ENCODE peak calls at places on chromosome 17, in seven cellular contexts. G is AG10803, C is cardiac fibroblast, T is Peyer's patch, W is adrenal gland, L is MM.1S, F is tibial artery. U is an unnamed sample.

GRCh38 chr17:56902350-56902749 is 11.5 kb downstream of the TRIM25 start:
- DNase-seq in G (peak; percentile 77), C (peak; percentile 53), T (no peak), W (no peak), L (no peak), F (no peak), U (no peak)

GRCh38 chr17:10316986-10317834 is 55.6 kb downstream of the MYH13 start:
- DNase-seq in G (peak; percentile 32), C (peak; percentile 79), T (peak; percentile 80), W (peak; percentile 73), L (peak; percentile 46), F (peak; percentile 79), U (peak; percentile 49)

GRCh38 chr17:66301418-66301863 is 972 bp upstream of the PRKCA start:
- DNase-seq in G (no peak), C (no peak), T (no peak), W (no peak), L (no peak), F (no peak), U (no peak)

GRCh38 chr17:73291260-73291801 is 20.5 kb downstream of the CDC42EP4 start:
- DNase-seq in G (peak; percentile 91), C (peak; percentile 84), T (peak; percentile 71), W (peak; percentile 86), L (peak; percentile 78), F (peak; percentile 86), U (no peak)

GRCh38 chr17:40443988-40444899 is 994 bp downstream of the IGFBP4 start:
- DNase-seq in G (no peak), C (peak; percentile 58), T (no peak), W (no peak), L (no peak), F (no peak), U (no peak)

GRCh38 chr17:2337811-2338657 is 733 bp downstream of the SGSM2 start:
- DNase-seq in G (peak; percentile 43), C (peak; percentile 66), T (peak; percentile 77), W (peak; percentile 84), L (peak; percentile 40), F (peak; percentile 61), U (peak; percentile 69)

GRCh38 chr17:68296217-68297140 is 5.2 kb downstream of the ARSG start:
- DNase-seq in G (no peak), C (no peak), T (peak; percentile 90), W (no peak), L (no peak), F (no peak), U (no peak)

GRCh38 chr17:10155334-10156081 is 42.9 kb downstream of the GAS7 start:
- DNase-seq in G (peak; percentile 65), C (peak; percentile 54), T (no peak), W (no peak), L (no peak), F (no peak), U (no peak)

GRCh38 chr17:62692721-62693431 is 65.4 kb downstream of the MRC2 start:
- DNase-seq in G (peak; percentile 30), C (peak; percentile 54), T (no peak), W (no peak), L (no peak), F (no peak), U (no peak)

GRCh38 chr17:40319651-40320550 is 10.9 kb downstream of the RARA start:
- DNase-seq in G (peak; percentile 38), C (no peak), T (peak; percentile 84), W (peak; percentile 61), L (peak; percentile 43), F (peak; percentile 62), U (no peak)

GRCh38 chr17:43858201-43858600 is 11.2 kb downstream of the CD300LG start:
- DNase-seq in G (no peak), C (no peak), T (peak; percentile 27), W (no peak), L (no peak), F (no peak), U (no peak)

GRCh38 chr17:43578699-43579569 is 32.8 kb upstream of the ETV4 start:
- DNase-seq in G (peak; percentile 78), C (peak; percentile 48), T (no peak), W (no peak), L (peak; percentile 35), F (no peak), U (no peak)

GRCh38 chr17:1764274-1764673 is 2.4 kb downstream of the SERPINF1 start:
- DNase-seq in G (peak; percentile 94), C (peak; percentile 96), T (peak; percentile 94), W (peak; percentile 45), L (peak; percentile 96), F (peak; percentile 87), U (no peak)

GRCh38 chr17:1762906-1763829 is 1.3 kb downstream of the SERPINF1 start:
- DNase-seq in G (peak; percentile 85), C (peak; percentile 89), T (peak; percentile 75), W (peak; percentile 32), L (no peak), F (peak; percentile 78), U (no peak)

GRCh38 chr17:75950850-75951554 is 10.2 kb upstream of the FBF1 start:
- DNase-seq in G (peak; percentile 31), C (peak; percentile 45), T (peak; percentile 30), W (no peak), L (no peak), F (no peak), U (no peak)

DNA sequence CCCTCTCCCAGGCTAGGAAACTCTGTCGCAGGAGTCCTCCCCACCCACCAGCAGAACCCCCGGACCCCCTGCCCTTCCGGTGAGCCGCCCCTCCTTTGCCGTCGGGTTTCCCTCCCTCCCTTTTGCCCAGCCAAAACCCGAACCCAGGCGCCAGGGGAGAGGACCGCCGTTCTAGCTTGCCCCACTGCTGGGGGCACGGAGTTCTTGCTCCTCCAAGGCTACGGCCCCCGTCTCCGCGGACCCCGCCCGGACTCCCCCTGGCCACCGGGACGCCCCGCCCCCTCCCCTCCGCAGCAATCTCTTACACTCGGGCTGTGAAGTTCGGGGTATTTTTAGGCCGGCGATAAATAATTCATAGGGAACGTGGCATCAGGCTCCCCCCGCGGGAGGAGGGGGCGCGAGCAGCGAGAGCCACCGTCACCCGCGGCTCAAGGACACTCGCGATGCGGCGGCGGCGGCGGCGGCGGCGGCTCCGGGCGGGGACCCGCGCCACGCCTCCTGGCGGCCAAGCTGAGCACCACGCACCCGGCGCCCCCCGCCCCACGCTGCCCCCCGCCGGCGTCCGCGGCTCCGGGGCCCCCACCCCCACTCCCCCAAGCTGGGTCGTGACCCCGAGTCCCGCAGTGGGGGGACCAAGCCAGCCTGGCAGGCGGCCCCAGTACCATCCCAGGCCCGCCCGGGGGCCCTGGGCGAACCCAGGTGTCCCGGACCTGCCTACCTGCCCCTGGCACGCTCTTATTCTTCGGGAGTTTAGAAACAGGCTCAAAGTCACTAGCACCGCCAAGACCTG is at the start of gene GRIN2C:
- DNase-seq in G (no peak), C (no peak), T (no peak), W (peak; percentile 46), L (no peak), F (no peak), U (no peak)
- TF ChIP-seq CTCF in G (no peak), C (no peak), T (peak; percentile 21), W (peak; percentile 49), L (peak; percentile 13), F (peak; percentile 13), U (peak; percentile 70)

GRCh38 chr17:7897090-7897489 is 8.5 kb downstream of the CHD3 start:
- DNase-seq in G (no peak), C (no peak), T (no peak), W (peak; percentile 7), L (no peak), F (no peak), U (no peak)

GRCh38 chr17:7893226-7893880 is 4.8 kb downstream of the CHD3 start:
- DNase-seq in G (no peak), C (no peak), T (no peak), W (no peak), L (no peak), F (no peak), U (no peak)

GRCh38 chr17:7894226-7894625 is 5.6 kb downstream of the CHD3 start:
- DNase-seq in G (no peak), C (no peak), T (no peak), W (no peak), L (no peak), F (no peak), U (no peak)

GRCh38 chr17:7894866-7895265 is 6.3 kb downstream of the CHD3 start:
- DNase-seq in G (no peak), C (no peak), T (no peak), W (no peak), L (no peak), F (no peak), U (no peak)

DNA sequence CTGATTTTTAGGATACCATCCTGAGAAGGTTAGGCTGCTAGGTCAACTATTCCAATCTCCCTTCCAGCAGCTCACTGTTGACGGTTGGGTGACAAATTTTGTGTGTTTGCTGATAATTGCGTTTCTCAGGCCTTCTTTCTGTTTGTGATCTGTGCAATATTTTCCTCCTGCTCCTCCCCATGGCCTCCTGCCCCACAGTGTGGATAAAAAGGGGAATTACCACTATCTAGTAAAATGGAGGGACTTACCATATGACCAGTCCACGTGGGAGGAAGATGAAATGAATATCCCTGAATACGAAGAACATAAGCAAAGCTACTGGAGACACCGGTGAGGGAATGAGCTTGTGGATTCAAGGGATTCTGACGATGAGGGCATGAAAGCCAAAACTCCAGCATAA is 9.2 kb downstream of the CHD3 start:
- DNase-seq in G (peak; percentile 66), C (peak; percentile 79), T (peak; percentile 58), W (peak; percentile 42), L (no peak), F (no peak), U (no peak)
- TF ChIP-seq CTCF in G (peak; percentile 59), C (peak; percentile 45), T (peak; percentile 73), W (peak; percentile 80), L (peak; percentile 25), F (peak; percentile 34), U (no peak)

DNA sequence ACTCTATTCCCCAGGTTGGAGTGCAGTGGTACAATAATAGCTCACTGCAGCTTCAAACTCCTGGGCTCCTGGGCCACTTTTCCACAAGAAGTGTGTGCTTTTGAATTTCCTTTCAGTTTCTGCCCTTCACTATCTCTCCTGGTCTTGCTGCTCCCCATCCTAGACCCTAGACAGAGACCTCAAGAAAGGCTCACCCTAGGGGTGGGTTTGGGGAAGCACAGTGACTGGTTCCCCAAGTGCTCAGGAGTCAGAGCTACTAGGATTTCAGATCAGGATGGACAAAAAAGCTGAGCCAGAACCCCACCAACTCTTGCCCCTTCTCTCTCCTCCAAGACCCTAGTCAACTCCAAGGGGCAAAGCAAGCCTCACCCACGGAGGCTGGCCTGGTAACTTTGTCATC is 1.6 kb upstream of the SEBOX start:
- DNase-seq in G (no peak), C (no peak), T (no peak), W (no peak), L (no peak), F (no peak), U (no peak)
- TF ChIP-seq CTCF in G (no peak), C (no peak), T (no peak), W (no peak), L (no peak), F (no peak), U (no peak)

DNA sequence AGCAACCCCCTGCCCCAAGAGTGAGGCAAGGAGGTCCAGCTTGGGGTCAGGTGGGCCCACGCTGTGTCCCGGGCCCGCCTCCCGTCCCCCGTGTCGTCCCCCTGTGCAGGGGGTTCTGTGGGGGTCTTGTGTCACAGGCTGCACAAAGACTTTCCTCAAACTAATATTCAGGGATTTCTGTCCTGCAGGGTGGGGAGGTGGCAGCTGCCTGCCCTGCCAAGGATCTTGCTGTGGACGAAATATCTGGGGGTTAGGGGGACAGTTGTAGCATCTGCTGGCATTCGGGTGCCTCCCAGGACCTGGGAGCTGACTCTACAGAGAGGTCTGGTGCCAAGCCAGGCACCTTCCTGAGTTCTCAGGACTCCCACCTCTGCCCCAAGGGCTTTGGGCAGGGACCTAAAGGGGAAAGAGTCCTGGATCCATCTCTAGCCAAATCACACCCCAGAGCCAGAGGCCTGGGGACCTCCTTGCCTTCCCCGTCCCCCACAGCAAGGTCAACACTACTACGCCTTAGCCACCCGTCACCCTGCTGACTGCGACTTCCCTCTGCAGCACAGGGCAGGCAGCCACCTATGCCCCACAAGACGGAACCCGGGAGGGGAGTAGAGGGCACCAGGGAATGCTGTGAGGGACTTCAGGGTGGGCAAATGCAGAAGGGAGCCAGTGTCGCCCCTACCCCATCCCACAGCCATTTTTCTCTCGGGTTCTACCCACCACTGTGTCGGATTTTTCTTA is 59.3 kb downstream of the TMEM132E start:
- DNase-seq in G (no peak), C (no peak), T (no peak), W (no peak), L (no peak), F (no peak), U (no peak)
- TF ChIP-seq CTCF in G (no peak), C (no peak), T (no peak), W (no peak), L (no peak), F (no peak), U (no peak)

U was measured in mesothelial cell of epicardium.